ENCODE peak calls at places on chromosomes 13 and 19, in nine cellular contexts. N is colonic mucosa, R is MM.1S, Y is fibroblast of lung, X is HCT116, L is IMR-90, K is mesendoderm, J is K562, V is neuronal stem cell. M is an unnamed sample.

GRCh38 chr19:5880604-5881078 is 10.3 kb upstream of the FUT5 start:
- DNase-seq in N (peak), R (no peak), Y (peak), X (no peak), L (peak), K (peak), J (no peak), V (no peak), M (no peak)

GRCh38 chr13:36530050-36530789 is 97.9 kb downstream of the CCNA1 start:
- DNase-seq in N (no peak), R (no peak), Y (no peak), X (no peak), L (no peak), K (peak), J (no peak), V (no peak), M (no peak)

GRCh38 chr19:32651729-32652140 is 23.2 kb downstream of the ANKRD27 start:
- DNase-seq in N (peak), R (no peak), Y (peak), X (no peak), L (peak), K (peak), J (no peak), V (peak), M (peak)

GRCh38 chr19:7925171-7925837 is 631 bp downstream of the CTXN1 start:
- DNase-seq in N (peak), R (peak), Y (peak), X (peak), L (peak), K (peak), J (peak), V (peak), M (peak)

GRCh38 chr13:108409735-108410134 is 140.2 kb downstream of the TNFSF13B start:
- DNase-seq in N (no peak), R (no peak), Y (no peak), X (no peak), L (no peak), K (no peak), J (no peak), V (no peak), M (no peak)

GRCh38 chr19:10388957-10389356 is 8.6 kb upstream of the TYK2 start:
- DNase-seq in N (peak), R (peak), Y (peak), X (peak), L (peak), K (peak), J (peak), V (peak), M (peak)

GRCh38 chr13:46489586-46490023 is 63.4 kb upstream of the LRCH1 start:
- DNase-seq in N (no peak), R (no peak), Y (peak), X (no peak), L (peak), K (no peak), J (no peak), V (no peak), M (no peak)

GRCh38 chr13:56332671-56333070 is 808.0 kb upstream of the PRR20A start:
- DNase-seq in N (no peak), R (no peak), Y (no peak), X (no peak), L (no peak), K (no peak), J (no peak), V (no peak), M (no peak)

GRCh38 chr19:53308339-53308811 is 25.2 kb upstream of the ZNF845 start:
- DNase-seq in N (no peak), R (no peak), Y (peak), X (no peak), L (no peak), K (peak), J (peak), V (peak), M (no peak)

GRCh38 chr13:101453784-101454201 is 1.3 kb downstream of the ITGBL1 start:
- DNase-seq in N (no peak), R (peak), Y (no peak), X (no peak), L (no peak), K (no peak), J (no peak), V (no peak), M (no peak)

GRCh38 chr13:99978781-99979452 is 2.7 kb upstream of the ZIC2 start:
- DNase-seq in N (peak), R (no peak), Y (no peak), X (no peak), L (no peak), K (peak), J (no peak), V (no peak), M (no peak)

GRCh38 chr19:6721113-6721474 is 644 bp upstream of the C3 start:
- DNase-seq in N (no peak), R (no peak), Y (no peak), X (no peak), L (no peak), K (no peak), J (no peak), V (no peak), M (no peak)

GRCh38 chr19:10735741-10736140 is 17.9 kb downstream of the DNM2 start:
- DNase-seq in N (no peak), R (no peak), Y (no peak), X (no peak), L (no peak), K (no peak), J (no peak), V (no peak), M (no peak)

DNA sequence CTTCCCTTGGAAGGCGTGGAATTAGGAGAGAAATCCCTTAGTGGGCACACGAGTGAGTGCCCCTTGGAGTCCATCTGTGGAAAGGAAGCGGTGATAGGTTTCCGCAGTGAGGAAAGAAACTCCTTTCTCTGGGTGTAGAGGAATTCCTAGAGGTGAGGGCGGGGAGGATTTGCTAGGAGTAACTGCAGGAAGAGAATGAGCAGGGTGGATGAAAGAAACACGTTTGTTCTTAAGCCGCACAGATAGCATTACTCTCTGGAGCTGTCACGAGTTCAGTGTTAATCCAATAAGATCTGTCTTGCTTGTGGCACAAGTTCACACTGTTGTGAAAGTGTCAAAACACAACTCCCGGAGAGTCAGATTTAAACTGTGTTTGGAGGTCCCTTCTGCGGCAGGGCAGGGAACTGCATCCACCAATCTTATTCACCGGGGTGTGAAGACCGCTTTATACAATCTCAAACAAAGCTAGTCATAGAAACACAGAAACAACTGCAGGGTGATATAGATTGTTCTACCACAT is 1.2 kb downstream of the KL start:
- DNase-seq in N (peak), R (peak), Y (peak), X (no peak), L (peak), K (peak), J (peak), V (no peak), M (peak)
- H3K4me3 ChIP-seq in N (peak), R (no peak), Y (no peak), X (no peak), L (no peak), K (no peak), J (no peak), V (peak), M (no peak)

GRCh38 chr19:46633130-46633529 is 2.9 kb downstream of the GNG8 start:
- DNase-seq in N (no peak), R (no peak), Y (no peak), X (no peak), L (no peak), K (no peak), J (no peak), V (no peak), M (no peak)

GRCh38 chr19:46634045-46634655 is 1.9 kb downstream of the GNG8 start:
- DNase-seq in N (peak), R (peak), Y (peak), X (peak), L (peak), K (peak), J (peak), V (peak), M (peak)

GRCh38 chr19:46635920-46636761 is at the start of gene GNG8:
- DNase-seq in N (no peak), R (no peak), Y (no peak), X (no peak), L (no peak), K (no peak), J (peak), V (no peak), M (no peak)

GRCh38 chr19:46637224-46637623 is 1.2 kb upstream of the GNG8 start:
- DNase-seq in N (no peak), R (no peak), Y (no peak), X (no peak), L (no peak), K (no peak), J (no peak), V (no peak), M (no peak)

GRCh38 chr19:46634656-46635218 is 1.3 kb downstream of the GNG8 start:
- DNase-seq in N (no peak), R (no peak), Y (no peak), X (no peak), L (no peak), K (no peak), J (no peak), V (no peak), M (no peak)
- H3K9ac ChIP-seq in N (no peak), R (no peak), Y (no peak), X (no peak), L (peak), K (peak), J (peak), V (peak), M (no peak)

GRCh38 chr13:63481334-63481733 is 2065.7 kb upstream of the PCDH20 start:
- DNase-seq in N (no peak), R (no peak), Y (peak), X (no peak), L (peak), K (peak), J (no peak), V (no peak), M (no peak)
- H3K4me3 ChIP-seq in N (no peak), R (no peak), Y (no peak), X (no peak), L (no peak), K (no peak), J (no peak), V (no peak), M (no peak)

GRCh38 chr13:50912851-50913250 is 3.3 kb downstream of the RNASEH2B start:
- DNase-seq in N (no peak), R (no peak), Y (peak), X (no peak), L (peak), K (peak), J (no peak), V (no peak), M (no peak)

GRCh38 chr13:50914848-50915247 is 5.3 kb downstream of the RNASEH2B start:
- DNase-seq in N (no peak), R (no peak), Y (no peak), X (no peak), L (peak), K (no peak), J (no peak), V (no peak), M (no peak)

GRCh38 chr13:50915562-50915961 is 6.0 kb downstream of the RNASEH2B start:
- DNase-seq in N (no peak), R (no peak), Y (no peak), X (no peak), L (no peak), K (peak), J (peak), V (no peak), M (no peak)

GRCh38 chr13:50911937-50912624 is 2.5 kb downstream of the RNASEH2B start:
- DNase-seq in N (peak), R (peak), Y (peak), X (peak), L (peak), K (peak), J (peak), V (peak), M (peak)

DNA sequence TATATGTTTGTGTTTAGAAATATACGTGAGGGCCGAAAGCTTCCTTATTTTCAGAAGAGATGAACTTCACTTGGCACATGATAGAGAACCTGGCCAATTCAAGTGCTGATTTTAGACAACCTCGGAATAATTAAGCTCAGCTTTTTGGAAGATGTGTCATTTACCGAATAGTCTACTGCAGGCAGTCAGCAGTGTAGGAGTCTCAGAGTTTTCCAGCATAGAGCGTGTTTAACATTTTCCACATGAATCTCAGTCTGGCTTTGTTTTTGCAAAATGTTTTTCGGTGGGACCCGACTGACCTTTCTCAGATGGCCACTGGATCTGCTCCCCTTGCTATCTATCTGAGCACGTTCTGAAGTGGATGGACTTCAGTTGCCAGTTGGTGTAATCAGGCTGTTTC is 4.7 kb downstream of the RNASEH2B start:
- DNase-seq in N (no peak), R (no peak), Y (no peak), X (no peak), L (no peak), K (no peak), J (no peak), V (no peak), M (no peak)
- H3K9ac ChIP-seq in N (no peak), R (no peak), Y (no peak), X (no peak), L (no peak), K (no peak), J (no peak), V (no peak), M (peak)

DNA sequence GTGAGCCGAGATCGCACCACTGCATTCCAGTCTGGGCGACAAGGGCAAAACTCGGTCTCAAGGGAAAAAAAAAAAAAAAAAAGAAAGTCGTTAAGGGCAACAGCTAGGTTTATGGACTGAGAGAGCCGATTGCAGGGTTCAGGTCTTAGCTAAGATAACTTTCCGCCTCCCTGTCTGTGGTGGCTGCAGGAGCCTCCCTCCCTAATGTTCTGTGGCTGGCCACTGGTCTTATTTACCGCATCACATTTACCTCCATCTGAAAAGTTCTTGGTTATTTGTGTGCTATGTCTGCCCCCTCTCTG is 722 bp upstream of the CRTC1 start:
- DNase-seq in N (no peak), R (no peak), Y (no peak), X (no peak), L (no peak), K (no peak), J (no peak), V (no peak), M (no peak)
- H3K4me3 ChIP-seq in N (peak), R (peak), Y (peak), X (peak), L (peak), K (no peak), J (peak), V (peak), M (no peak)

DNA sequence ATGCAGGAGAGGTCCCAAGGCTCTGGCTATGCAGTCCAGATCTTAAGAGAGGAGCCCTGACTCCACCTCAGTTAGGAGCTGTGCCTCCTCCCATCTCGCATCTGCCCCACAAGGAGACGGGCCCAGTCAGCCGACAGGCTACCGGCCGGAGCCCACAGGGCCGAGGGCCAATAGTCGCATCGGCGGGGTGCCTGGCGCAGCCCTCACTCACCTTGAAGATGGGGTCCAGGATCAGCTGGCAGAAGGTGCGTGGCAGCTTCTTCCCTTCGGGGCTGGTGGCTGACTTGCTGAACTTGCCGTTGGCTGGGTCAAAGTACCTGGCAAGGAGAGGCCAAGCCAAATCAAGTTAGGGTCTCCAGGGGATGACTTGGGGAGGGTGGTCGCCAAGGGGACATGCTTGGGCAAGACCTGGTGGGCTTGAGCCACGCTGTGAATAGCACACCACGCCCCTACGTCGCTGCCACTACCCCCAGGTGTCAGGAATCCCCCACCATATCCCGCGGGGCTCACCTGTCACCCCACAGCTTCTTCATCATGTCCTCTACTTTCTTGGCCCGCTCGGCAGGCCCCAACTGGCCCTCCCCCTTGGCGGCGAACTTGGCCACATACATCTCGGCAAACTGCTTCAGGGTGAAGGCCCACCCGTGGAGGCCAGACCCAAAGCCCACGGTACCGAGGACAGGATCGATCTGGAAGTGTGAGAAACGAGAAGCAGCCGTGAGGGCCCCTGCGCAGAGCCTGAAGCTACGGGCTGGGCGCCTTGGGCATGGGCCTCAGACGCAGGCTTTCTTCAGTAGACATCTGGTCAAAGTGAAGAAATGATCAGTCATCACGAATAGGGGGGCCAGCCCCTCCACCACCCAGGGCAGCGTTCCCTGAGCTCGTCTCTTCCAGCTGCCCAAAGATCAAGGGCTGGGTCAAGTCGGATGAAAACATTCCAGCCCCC is 3.3 kb downstream of the EEF2 start:
- DNase-seq in N (no peak), R (no peak), Y (no peak), X (no peak), L (no peak), K (no peak), J (no peak), V (no peak), M (no peak)
- H3K9ac ChIP-seq in N (peak), R (no peak), Y (no peak), X (no peak), L (no peak), K (peak), J (peak), V (peak), M (no peak)

GRCh38 chr19:54431255-54431838 is 16.1 kb downstream of the TTYH1 start:
- DNase-seq in N (no peak), R (no peak), Y (no peak), X (peak), L (peak), K (no peak), J (no peak), V (no peak), M (no peak)
- H3K4me3 ChIP-seq in N (peak), R (no peak), Y (no peak), X (peak), L (no peak), K (no peak), J (no peak), V (no peak), M (no peak)